ENCODE peak calls at places on chromosomes 7 and 10, in ten cellular contexts. V is PC-3, Q is fibroblast of mammary gland, T is tibial artery, D is aorta, B is SK-N-MC, K is astrocyte of the cerebellum, N is fibroblast of lung, L is AG10803, O is psoas muscle. G is an unnamed sample.

GRCh38 chr10:77644557-77645243 is 7.1 kb upstream of the KCNMA1 start:
- DNase-seq in V (no peak), Q (peak; percentile 69), T (no peak), D (no peak), B (no peak), K (no peak), N (no peak), L (peak; percentile 44), O (no peak), G (no peak)

GRCh38 chr10:98344589-98345038 is 70.4 kb downstream of the PYROXD2 start:
- DNase-seq in V (no peak), Q (peak; percentile 98), T (peak; percentile 93), D (peak; percentile 85), B (no peak), K (peak; percentile 65), N (peak; percentile 96), L (peak; percentile 99), O (peak; percentile 90), G (peak; percentile 90)

GRCh38 chr7:69906309-69906995 is 308.2 kb downstream of the AUTS2 start:
- DNase-seq in V (no peak), Q (peak; percentile 55), T (no peak), D (no peak), B (no peak), K (no peak), N (no peak), L (peak; percentile 46), O (no peak), G (no peak)

GRCh38 chr7:151233111-151233701 is 923 bp downstream of the CHPF2 start:
- DNase-seq in V (peak; percentile 76), Q (peak; percentile 87), T (no peak), D (peak; percentile 77), B (no peak), K (peak; percentile 40), N (peak; percentile 64), L (peak; percentile 75), O (peak; percentile 59), G (peak; percentile 57)

GRCh38 chr7:138579671-138580070 is 119.6 kb downstream of the TRIM24 start:
- DNase-seq in V (no peak), Q (no peak), T (no peak), D (no peak), B (no peak), K (no peak), N (no peak), L (no peak), O (no peak), G (no peak)

GRCh38 chr10:10765017-10765416 is 252.7 kb upstream of the CELF2 start:
- DNase-seq in V (no peak), Q (no peak), T (no peak), D (no peak), B (no peak), K (no peak), N (no peak), L (no peak), O (no peak), G (no peak)

GRCh38 chr7:49866910-49867309 is 93.5 kb downstream of the VWC2 start:
- DNase-seq in V (no peak), Q (no peak), T (no peak), D (no peak), B (no peak), K (no peak), N (no peak), L (no peak), O (no peak), G (no peak)

GRCh38 chr10:126569513-126570447 is 100.7 kb downstream of the C10orf90 start:
- DNase-seq in V (peak; percentile 67), Q (peak; percentile 86), T (no peak), D (no peak), B (no peak), K (peak; percentile 76), N (peak; percentile 84), L (peak; percentile 80), O (no peak), G (peak; percentile 69)

GRCh38 chr7:27184342-27185012 is 555 bp downstream of the HOXA11 start:
- DNase-seq in V (peak; percentile 50), Q (peak; percentile 44), T (peak; percentile 45), D (peak; percentile 58), B (no peak), K (no peak), N (no peak), L (no peak), O (no peak), G (no peak)

GRCh38 chr10:80139290-80139689 is 6.8 kb downstream of the PLAC9 start:
- DNase-seq in V (no peak), Q (no peak), T (peak; percentile 8), D (no peak), B (no peak), K (no peak), N (no peak), L (no peak), O (no peak), G (no peak)

GRCh38 chr10:43396928-43397624 is 11.9 kb downstream of the HNRNPF start:
- DNase-seq in V (peak; percentile 96), Q (peak; percentile 72), T (peak; percentile 90), D (peak; percentile 94), B (no peak), K (no peak), N (peak; percentile 76), L (peak; percentile 73), O (peak; percentile 88), G (no peak)

GRCh38 chr10:106189254-106189653 is 975.3 kb downstream of the SORCS1 start:
- DNase-seq in V (peak; percentile 62), Q (peak; percentile 44), T (no peak), D (no peak), B (peak; percentile 16), K (no peak), N (peak; percentile 1), L (peak; percentile 32), O (no peak), G (no peak)

GRCh38 chr7:108529341-108529740 is 3.4 kb upstream of the PNPLA8 start:
- DNase-seq in V (peak; percentile 29), Q (no peak), T (no peak), D (no peak), B (no peak), K (no peak), N (no peak), L (no peak), O (no peak), G (no peak)

GRCh38 chr7:78074713-78075112 is 276.1 kb downstream of the PHTF2 start:
- DNase-seq in V (no peak), Q (no peak), T (no peak), D (no peak), B (no peak), K (no peak), N (no peak), L (no peak), O (no peak), G (no peak)

GRCh38 chr7:44801890-44802289 is 5.4 kb downstream of the PPIA start:
- DNase-seq in V (no peak), Q (peak; percentile 81), T (no peak), D (no peak), B (no peak), K (no peak), N (no peak), L (peak; percentile 57), O (no peak), G (no peak)

GRCh38 chr7:149883452-149883861 is 9.7 kb downstream of the ATP6V0E2 start:
- DNase-seq in V (peak; percentile 47), Q (peak; percentile 43), T (peak; percentile 59), D (peak; percentile 61), B (no peak), K (peak; percentile 16), N (peak; percentile 45), L (peak; percentile 27), O (peak; percentile 58), G (no peak)

GRCh38 chr7:140230517-140230861 is 53.7 kb upstream of the KDM7A start:
- DNase-seq in V (no peak), Q (no peak), T (peak; percentile 46), D (peak; percentile 69), B (no peak), K (no peak), N (no peak), L (peak; percentile 3), O (peak; percentile 58), G (no peak)
- H3K4me3 ChIP-seq in V (peak overlapping the region; percentile 72), Q (peak overlapping the region; percentile 58), T (peak overlapping the region; percentile 49), D (peak overlapping the region; percentile 37), B (peak overlapping the region; percentile 83), K (peak overlapping the region; percentile 45), N (peak overlapping the region; percentile 53), L (peak overlapping the region; percentile 62), O (peak overlapping the region; percentile 67), G (peak overlapping the region; percentile 65)

DNA sequence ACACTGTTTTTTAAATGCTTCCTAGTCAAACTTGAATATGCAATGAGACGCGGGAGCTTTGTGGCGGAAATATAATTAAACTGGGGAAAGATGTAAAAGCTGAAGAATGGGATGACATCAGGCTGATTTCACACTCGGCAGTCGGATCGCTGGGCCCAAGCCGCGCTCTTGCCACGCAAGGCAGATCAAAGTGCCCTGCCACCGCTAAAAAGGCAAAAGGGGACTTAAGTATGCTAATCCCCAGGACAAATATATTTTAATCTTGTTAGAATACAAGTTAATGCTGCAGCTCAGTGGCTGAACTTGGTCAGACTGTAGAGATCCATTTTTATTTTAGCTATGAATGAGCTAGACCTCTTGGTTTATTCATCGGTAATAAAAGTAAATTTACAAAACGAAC is 13.8 kb downstream of the EN2 start:
- DNase-seq in V (no peak), Q (no peak), T (no peak), D (no peak), B (no peak), K (no peak), N (no peak), L (no peak), O (no peak), G (no peak)
- H3K4me3 ChIP-seq in V (peak overlapping the region; percentile 38), Q (no peak overlapping the region), T (no peak overlapping the region), D (no peak overlapping the region), B (peak overlapping the region; percentile 71), K (no peak overlapping the region), N (no peak overlapping the region), L (no peak overlapping the region), O (no peak overlapping the region), G (no peak overlapping the region)

DNA sequence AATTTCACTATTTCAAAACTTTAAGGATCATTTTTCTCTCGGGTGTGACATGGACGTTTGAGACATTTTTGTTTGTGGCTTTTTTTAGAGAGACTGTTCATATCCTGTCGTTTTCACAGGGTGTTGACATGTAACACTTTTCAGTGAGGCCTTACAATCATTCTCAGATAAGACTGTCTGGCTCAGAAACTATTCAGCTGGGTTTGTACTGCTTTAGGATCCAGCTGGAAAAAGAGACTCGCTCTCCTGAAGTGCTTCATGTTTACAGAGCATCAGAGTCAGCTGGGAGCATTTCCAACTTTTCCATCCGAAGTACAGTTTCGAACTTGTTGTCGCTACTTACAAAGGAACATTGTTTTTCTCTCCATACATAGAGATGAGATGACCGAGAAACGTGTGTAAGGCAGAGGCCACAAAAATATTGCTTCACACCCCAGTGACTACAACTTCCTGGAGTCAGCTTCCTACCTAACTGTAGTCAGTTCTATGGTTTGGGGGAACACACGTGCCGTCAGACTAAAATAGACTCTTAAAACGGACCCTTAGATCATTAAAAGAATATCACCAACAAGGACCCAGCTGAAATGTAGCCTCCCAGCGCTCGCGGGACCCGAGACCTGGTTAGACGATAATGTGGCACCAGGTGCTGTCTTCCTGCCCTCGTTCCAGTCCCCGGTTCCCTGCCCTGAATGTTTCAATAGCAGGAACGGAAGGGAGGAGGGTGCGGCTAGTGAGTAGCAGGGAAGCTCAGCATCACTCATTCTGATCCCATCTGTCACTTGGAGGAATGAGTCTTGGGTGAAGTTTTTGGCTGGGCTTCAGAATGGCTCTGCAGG is 78.0 kb downstream of the MKI67 start:
- DNase-seq in V (peak; percentile 65), Q (peak; percentile 53), T (no peak), D (peak; percentile 53), B (no peak), K (no peak), N (peak; percentile 69), L (no peak), O (no peak), G (no peak)
- H3K4me3 ChIP-seq in V (peak overlapping the region; percentile 77), Q (no peak overlapping the region), T (peak overlapping the region; percentile 32), D (no peak overlapping the region), B (no peak overlapping the region), K (no peak overlapping the region), N (no peak overlapping the region), L (no peak overlapping the region), O (peak overlapping the region; percentile 44), G (no peak overlapping the region)

GRCh38 chr7:128299109-128299514 is 44.6 kb downstream of the RBM28 start:
- DNase-seq in V (no peak), Q (no peak), T (no peak), D (no peak), B (no peak), K (no peak), N (no peak), L (no peak), O (no peak), G (no peak)
- H3K4me3 ChIP-seq in V (no peak overlapping the region), Q (no peak overlapping the region), T (no peak overlapping the region), D (no peak overlapping the region), B (no peak overlapping the region), K (no peak overlapping the region), N (no peak overlapping the region), L (no peak overlapping the region), O (no peak overlapping the region), G (no peak overlapping the region)

G was measured in skeletal muscle cell.